ENCODE peak calls at places on chromosomes 13 and 19, in five cellular contexts. O is heart right ventricle, G is H1, P is tibial artery, L is ascending aorta. V is an unnamed sample. For H3K27me3, the result is how much of the 10 kb centered on the place peaks cover.

GRCh38 chr19:661427-662196 is 1.4 kb downstream of the RNF126 start:
- DNase-seq in O (no peak), G (no peak), P (no peak), L (no peak), V (no peak)

GRCh38 chr13:86397640-86398039 is 598.4 kb upstream of the SLITRK6 start:
- DNase-seq in O (no peak), G (no peak), P (no peak), L (no peak), V (no peak)

GRCh38 chr13:60448907-60449510 is 52.0 kb downstream of the TDRD3 start:
- DNase-seq in O (peak), G (no peak), P (no peak), L (no peak), V (no peak)

GRCh38 chr13:112684444-112684843 is 5.4 kb upstream of the ATP11A start:
- DNase-seq in O (no peak), G (no peak), P (peak), L (no peak), V (no peak)

GRCh38 chr19:18875726-18876125 is 20.2 kb downstream of the CERS1 start:
- DNase-seq in O (no peak), G (no peak), P (no peak), L (no peak), V (no peak)

GRCh38 chr13:97108535-97108910 is 113.6 kb upstream of the MBNL2 start:
- DNase-seq in O (no peak), G (no peak), P (no peak), L (no peak), V (no peak)

GRCh38 chr19:13092608-13093260 is 9.9 kb downstream of the LYL1 start:
- DNase-seq in O (no peak), G (no peak), P (no peak), L (no peak), V (no peak)

GRCh38 chr13:97948041-97948440 is 5.4 kb upstream of the IPO5 start:
- DNase-seq in O (no peak), G (no peak), P (no peak), L (no peak), V (no peak)

GRCh38 chr19:44202470-44202869 is 9.9 kb upstream of the ZNF227 start:
- DNase-seq in O (no peak), G (no peak), P (no peak), L (no peak), V (no peak)

DNA sequence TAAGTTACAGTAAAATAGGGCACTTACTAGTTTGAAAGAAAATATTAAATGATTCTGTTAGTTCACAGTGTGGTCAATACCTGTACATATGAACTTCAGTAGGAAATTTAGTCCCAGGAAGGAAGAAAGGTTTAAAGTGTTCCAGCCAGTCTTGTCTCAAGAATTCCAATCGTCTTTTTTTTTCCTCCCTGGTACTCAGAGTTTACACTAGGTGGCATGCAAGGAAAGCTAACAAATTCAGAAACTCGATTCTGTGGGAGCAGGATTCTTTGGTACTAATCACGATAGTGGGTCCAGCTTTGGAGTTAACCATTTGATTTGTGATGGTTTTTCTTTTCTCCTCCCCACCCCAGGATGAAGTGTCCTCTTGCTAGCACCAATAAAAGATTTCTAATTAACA is 43.6 kb downstream of the POLR1D start:
- DNase-seq in O (no peak), G (no peak), P (no peak), L (no peak), V (no peak)
- TF ChIP-seq CTCF in O (peak), G (peak), P (no peak), L (no peak), V (no peak)

GRCh38 chr13:78598933-78599332 is 4.4 kb downstream of the POU4F1 start:
- DNase-seq in O (no peak), G (no peak), P (no peak), L (no peak), V (no peak)
- H3K27me3 ChIP-seq in O (half or more), G (half or more), P (under half), L (half or more), V (half or more)

DNA sequence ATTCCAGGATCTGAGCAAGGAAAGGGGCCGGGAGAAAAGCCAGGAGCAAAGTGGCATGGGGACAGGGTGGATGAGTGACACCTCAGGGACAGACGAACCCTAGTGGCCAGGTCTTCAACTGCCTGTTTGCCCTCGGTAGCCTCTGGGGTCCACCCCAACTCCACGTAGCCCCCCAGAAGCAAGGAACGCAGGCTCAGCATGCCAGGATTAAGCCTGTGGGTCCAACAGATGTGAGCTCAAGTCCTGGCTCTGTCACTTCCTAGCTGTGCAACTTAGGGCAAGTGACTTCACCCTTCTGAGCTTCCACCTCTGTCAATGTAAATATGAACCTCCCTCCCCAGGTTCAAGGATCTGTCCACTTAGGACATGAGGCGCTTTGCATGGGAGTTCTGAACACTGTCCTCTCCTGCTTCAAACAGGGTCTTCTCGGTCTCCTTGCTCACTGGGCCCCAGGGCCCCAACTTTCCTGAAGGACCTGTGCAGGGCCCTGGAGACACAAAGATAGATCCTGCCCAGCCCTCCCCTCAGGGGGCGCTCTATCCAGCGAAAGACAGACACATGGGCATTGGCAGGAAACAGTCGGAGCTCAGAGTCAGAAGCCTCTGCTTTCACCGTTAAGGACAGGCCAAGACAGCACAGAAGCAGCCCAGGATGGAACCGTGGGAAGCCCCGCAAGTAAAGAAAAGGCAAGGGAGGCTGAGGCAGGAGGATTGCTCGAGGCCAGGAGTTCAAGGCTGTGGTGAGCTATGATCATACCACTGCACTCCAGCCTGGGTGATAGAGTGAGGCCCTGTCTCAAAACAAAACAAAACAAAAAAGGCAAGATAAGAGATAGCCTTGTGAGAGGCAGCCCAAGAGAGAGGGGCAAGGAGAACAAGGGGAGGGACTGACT is 13.2 kb downstream of the SYDE1 start:
- DNase-seq in O (no peak), G (no peak), P (no peak), L (no peak), V (no peak)
- TF ChIP-seq CTCF in O (no peak), G (peak), P (no peak), L (no peak), V (no peak)

GRCh38 chr13:111095911-111096501 is 19.1 kb upstream of the ARHGEF7 start:
- DNase-seq in O (no peak), G (no peak), P (no peak), L (no peak), V (no peak)

GRCh38 chr13:111093136-111093535 is 22.0 kb upstream of the ARHGEF7 start:
- DNase-seq in O (no peak), G (no peak), P (no peak), L (no peak), V (no peak)

GRCh38 chr13:111092685-111093084 is 22.4 kb upstream of the ARHGEF7 start:
- DNase-seq in O (no peak), G (no peak), P (no peak), L (no peak), V (no peak)

GRCh38 chr13:111093634-111094033 is 21.5 kb upstream of the ARHGEF7 start:
- DNase-seq in O (no peak), G (no peak), P (no peak), L (no peak), V (no peak)

DNA sequence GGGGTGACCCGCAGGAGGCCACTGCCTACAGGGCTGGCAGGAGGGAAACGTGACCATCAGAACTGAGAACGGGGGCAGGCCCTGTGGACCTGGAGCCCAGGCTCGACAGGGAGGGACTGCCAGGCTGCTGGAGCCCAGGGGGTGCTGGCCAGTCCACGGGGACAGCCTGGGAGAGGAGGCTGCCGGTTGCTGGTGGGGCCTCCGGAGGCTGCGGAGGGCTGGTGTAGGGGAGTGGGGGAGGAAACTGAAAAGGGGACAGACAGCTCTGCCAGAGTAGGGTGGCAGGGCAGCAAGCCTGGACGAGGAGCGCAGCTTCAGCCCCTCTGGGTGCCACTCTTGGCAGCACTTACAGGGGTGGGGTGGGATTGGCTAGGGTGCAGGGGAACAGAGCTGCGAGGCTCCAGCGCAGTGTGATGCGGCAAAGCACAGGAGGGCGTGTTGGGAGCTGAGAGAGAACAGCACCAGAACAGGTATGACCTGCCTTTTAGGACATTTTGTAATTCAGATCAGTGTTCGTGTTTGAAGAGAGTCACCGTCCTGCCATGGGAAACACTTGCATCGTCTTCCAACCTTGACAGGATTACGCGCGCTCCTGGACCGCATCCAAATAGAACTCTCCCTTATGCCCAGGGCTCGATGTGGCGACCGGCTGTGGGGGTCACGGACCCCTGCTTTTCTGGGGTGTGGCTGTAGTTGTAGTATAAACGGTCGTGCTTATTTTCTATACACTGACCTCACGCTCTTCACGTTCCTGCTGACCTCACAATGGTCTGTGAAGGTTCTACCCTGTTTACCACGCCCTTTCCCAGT is 19.9 kb upstream of the ARHGEF7 start:
- DNase-seq in O (no peak), G (no peak), P (no peak), L (no peak), V (no peak)
- H3K27me3 ChIP-seq in O (under half), G (under half), P (under half), L (under half), V (under half)

GRCh38 chr13:50805805-50806204 is 37.7 kb downstream of the DLEU7 start:
- DNase-seq in O (no peak), G (no peak), P (no peak), L (no peak), V (no peak)
- TF ChIP-seq CTCF in O (peak), G (no peak), P (no peak), L (no peak), V (no peak)

GRCh38 chr19:4213116-4213515 is 16.2 kb upstream of the EBI3 start:
- DNase-seq in O (no peak), G (no peak), P (no peak), L (no peak), V (no peak)

GRCh38 chr19:4208385-4209094 is 20.8 kb upstream of the EBI3 start:
- DNase-seq in O (no peak), G (no peak), P (no peak), L (no peak), V (no peak)

GRCh38 chr19:4206818-4207484 is 22.4 kb upstream of the EBI3 start:
- DNase-seq in O (no peak), G (no peak), P (no peak), L (no peak), V (no peak)

GRCh38 chr19:4215807-4216206 is 13.5 kb upstream of the EBI3 start:
- DNase-seq in O (no peak), G (no peak), P (no peak), L (no peak), V (no peak)

GRCh38 chr19:4210166-4210731 is 19.1 kb upstream of the EBI3 start:
- DNase-seq in O (no peak), G (no peak), P (no peak), L (no peak), V (no peak)
- H3K27me3 ChIP-seq in O (under half), G (under half), P (under half), L (under half), V (under half)

GRCh38 chr19:31956771-31957170 is 388.6 kb upstream of the ZNF507 start:
- DNase-seq in O (no peak), G (no peak), P (no peak), L (no peak), V (no peak)
- TF ChIP-seq CTCF in O (no peak), G (no peak), P (no peak), L (no peak), V (no peak)

GRCh38 chr19:32220951-32221350 is 124.5 kb upstream of the ZNF507 start:
- DNase-seq in O (no peak), G (no peak), P (no peak), L (no peak), V (no peak)

GRCh38 chr19:32223106-32223505 is 122.3 kb upstream of the ZNF507 start:
- DNase-seq in O (no peak), G (no peak), P (no peak), L (no peak), V (no peak)

GRCh38 chr19:32222594-32222993 is 122.8 kb upstream of the ZNF507 start:
- DNase-seq in O (no peak), G (no peak), P (no peak), L (no peak), V (no peak)

GRCh38 chr19:32224371-32225244 is 120.8 kb upstream of the ZNF507 start:
- DNase-seq in O (peak), G (no peak), P (no peak), L (no peak), V (no peak)

DNA sequence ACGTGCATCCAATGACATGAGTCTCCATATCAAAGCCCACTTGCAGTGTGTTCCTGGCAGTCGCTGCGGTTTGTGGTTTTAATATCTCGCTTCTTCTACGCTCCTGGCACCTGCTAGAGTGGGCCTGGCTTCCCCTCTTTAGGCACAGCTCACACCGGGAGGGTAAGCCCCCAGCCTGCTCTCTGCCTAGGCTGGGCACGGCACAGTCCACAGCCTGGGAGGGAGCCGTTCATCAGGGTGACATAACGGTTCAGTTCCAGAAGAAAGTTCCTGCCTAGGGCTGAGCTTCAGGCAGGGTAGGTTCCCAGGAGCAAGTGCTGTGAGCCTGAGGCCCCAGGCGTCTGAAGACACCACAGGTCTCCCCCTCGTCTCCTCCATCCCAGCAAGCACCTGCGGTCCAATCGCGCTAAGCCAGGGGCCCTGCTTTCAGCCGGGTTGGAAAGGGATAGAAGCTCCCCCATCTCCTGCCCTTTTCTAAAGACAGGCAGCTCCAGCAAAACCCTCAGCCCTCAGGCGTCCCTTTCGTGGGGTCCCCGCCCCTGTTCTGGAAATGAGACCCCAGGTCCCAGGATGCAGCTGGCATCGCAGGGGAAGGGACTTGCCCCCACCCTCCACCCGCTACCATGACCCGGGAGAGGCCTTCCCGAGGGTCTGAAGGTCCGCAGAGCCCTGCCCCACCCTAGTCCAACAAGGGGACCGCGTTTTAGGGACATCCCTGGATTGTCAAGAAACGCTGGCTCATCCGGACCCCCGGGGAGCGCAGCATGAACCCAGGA is 121.6 kb upstream of the ZNF507 start:
- DNase-seq in O (no peak), G (no peak), P (no peak), L (no peak), V (no peak)
- H3K27me3 ChIP-seq in O (half or more), G (under half), P (under half), L (under half), V (under half)

GRCh38 chr19:35292421-35292820 is 460 bp downstream of the MAG start:
- DNase-seq in O (no peak), G (no peak), P (no peak), L (no peak), V (no peak)
- TF ChIP-seq CTCF in O (no peak), G (no peak), P (no peak), L (no peak), V (no peak)

DNA sequence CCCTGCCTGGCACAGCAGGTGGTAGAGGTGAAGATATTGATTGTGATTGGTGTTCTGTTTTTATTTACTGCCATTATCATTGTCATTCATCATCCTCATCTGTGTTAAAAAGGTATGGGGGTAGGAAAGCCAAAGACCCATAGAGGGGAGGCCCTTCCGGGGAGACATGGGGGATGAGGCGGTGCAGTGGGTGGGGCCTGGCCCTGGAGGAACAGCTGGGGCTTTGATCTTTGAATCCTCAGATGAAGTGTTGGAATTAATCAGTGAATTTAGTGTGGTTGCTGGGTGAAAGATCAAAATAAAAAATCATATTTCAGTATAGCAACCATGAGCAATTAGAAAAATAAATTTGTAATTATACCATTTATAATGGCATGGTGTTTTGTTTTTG is 7.4 kb downstream of the PTH2 start:
- DNase-seq in O (no peak), G (no peak), P (no peak), L (no peak), V (no peak)
- H3K27me3 ChIP-seq in O (half or more), G (under half), P (under half), L (under half), V (under half)

V was measured in gastrocnemius medialis.